ENCODE peak calls at places on chromosomes 3 and 15, in four cellular contexts. J is K562, P is SK-N-SH, Z is H1. U is an unnamed sample.

GRCh38 chr3:194736896-194737600 is 51.4 kb downstream of the FAM43A start:
- DNase-seq in J (no peak), P (no peak), Z (no peak), U (peak; percentile 20)

GRCh38 chr15:85600001-85600400 is 194.7 kb downstream of the KLHL25 start:
- DNase-seq in J (no peak), P (no peak), Z (no peak), U (no peak)

GRCh38 chr3:149339931-149340309 is 6.5 kb upstream of the TM4SF18 start:
- DNase-seq in J (no peak), P (no peak), Z (peak; percentile 58), U (no peak)

GRCh38 chr15:50071551-50072258 is 47.3 kb downstream of the ATP8B4 start:
- DNase-seq in J (no peak), P (no peak), Z (no peak), U (no peak)

GRCh38 chr3:123092243-123092642 is 25.4 kb downstream of the PDIA5 start:
- DNase-seq in J (no peak), P (no peak), Z (no peak), U (no peak)

GRCh38 chr3:122231781-122232180 is 48.3 kb downstream of the CASR start:
- DNase-seq in J (no peak), P (no peak), Z (no peak), U (no peak)

GRCh38 chr3:44104668-44105321 is 136.9 kb upstream of the TOPAZ1 start:
- DNase-seq in J (no peak), P (no peak), Z (no peak), U (peak; percentile 81)

GRCh38 chr15:44010114-44010513 is 183.3 kb downstream of the WDR76 start:
- DNase-seq in J (no peak), P (no peak), Z (no peak), U (no peak)

GRCh38 chr3:187808466-187809291 is 63.4 kb upstream of the BCL6 start:
- DNase-seq in J (no peak), P (no peak), Z (no peak), U (no peak)

GRCh38 chr3:487580-487979 is 291.0 kb downstream of the CHL1 start:
- DNase-seq in J (no peak), P (no peak), Z (no peak), U (no peak)

GRCh38 chr3:10933958-10934481 is 58.5 kb upstream of the SLC6A1 start:
- DNase-seq in J (no peak), P (no peak), Z (no peak), U (no peak)

DNA sequence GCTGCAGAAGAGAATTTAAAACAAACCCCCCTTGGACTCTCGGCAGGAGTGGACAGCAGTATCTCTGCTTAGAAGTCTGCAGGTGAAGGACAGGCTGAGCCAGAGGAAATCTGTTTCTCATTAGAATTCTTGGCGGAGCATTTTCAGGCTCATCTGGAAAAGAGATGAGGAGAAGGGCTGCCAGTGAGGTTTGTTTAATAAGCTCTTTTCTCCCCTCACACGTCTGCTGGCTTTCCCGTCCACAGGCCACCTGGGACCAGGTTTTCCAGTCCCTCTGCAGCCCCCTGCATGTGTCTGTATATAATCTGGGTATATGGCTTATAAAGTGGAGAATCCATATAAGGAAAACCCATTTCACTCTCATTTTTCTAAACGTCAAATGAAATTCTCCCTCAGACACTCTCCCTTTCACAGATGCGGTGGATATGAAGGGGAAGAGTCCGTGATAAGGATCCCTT is 155.4 kb upstream of the TPM1 start:
- DNase-seq in J (no peak), P (peak; percentile 56), Z (no peak), U (no peak)
- TF ChIP-seq NRF1 in J (no peak), P (no peak), Z (no peak), U (no peak)

GRCh38 chr3:113912551-113913246 is 35.1 kb upstream of the ZDHHC23 start:
- DNase-seq in J (peak; percentile 17), P (peak; percentile 40), Z (no peak), U (peak; percentile 35)

GRCh38 chr3:113910966-113911365 is 36.8 kb upstream of the ZDHHC23 start:
- DNase-seq in J (no peak), P (no peak), Z (no peak), U (no peak)

GRCh38 chr3:113914646-113915045 is 33.2 kb upstream of the ZDHHC23 start:
- DNase-seq in J (no peak), P (no peak), Z (no peak), U (no peak)
- TF ChIP-seq NRF1 in J (no peak), P (no peak), Z (no peak), U (no peak)

GRCh38 chr3:50665603-50666115 is 9.1 kb upstream of the DOCK3 start:
- DNase-seq in J (no peak), P (no peak), Z (no peak), U (no peak)
- TF ChIP-seq NRF1 in J (no peak), P (no peak), Z (no peak), U (no peak)

GRCh38 chr15:71660501-71660900 is 149.9 kb upstream of the NR2E3 start:
- DNase-seq in J (no peak), P (no peak), Z (no peak), U (no peak)
- TF ChIP-seq NRF1 in J (no peak), P (no peak), Z (no peak), U (no peak)